ENCODE peak calls at places on chromosomes 12 and 14, in four cellular contexts. One of them, this sample, is unnamed.

GRCh38 chr14:54681819-54682261 is 114.9 kb downstream of the SAMD4A start:
- DNase-seq in uterus: no peak
- DNase-seq in tibial nerve: no peak
- DNase-seq in A549: no peak
- DNase-seq in this sample: no peak

GRCh38 chr12:57764662-57765002 is 2.2 kb downstream of the CYP27B1 start:
- DNase-seq in A549: no peak
- DNase-seq in uterus: no peak
- DNase-seq in tibial nerve: no peak
- DNase-seq in this sample: no peak

GRCh38 chr12:1059162-1059561 is 68.1 kb downstream of the ERC1 start:
- DNase-seq in A549: no peak
- DNase-seq in uterus: no peak
- DNase-seq in tibial nerve: no peak
- DNase-seq in this sample: no peak

GRCh38 chr12:84701966-84702365 is 210.6 kb downstream of the SLC6A15 start:
- DNase-seq in tibial nerve: no peak
- DNase-seq in A549: no peak
- DNase-seq in uterus: no peak
- DNase-seq in this sample: no peak

GRCh38 chr14:56224691-56225681 is 106.8 kb downstream of the PELI2 start:
- DNase-seq in uterus: no peak
- DNase-seq in A549: peak; percentile 83
- DNase-seq in tibial nerve: no peak
- DNase-seq in this sample: no peak

GRCh38 chr14:52349731-52350130 is 35.6 kb downstream of the PTGER2 start:
- DNase-seq in uterus: no peak
- DNase-seq in A549: no peak
- DNase-seq in tibial nerve: no peak
- DNase-seq in this sample: no peak

GRCh38 chr12:120903382-120903817 is 758 bp downstream of the SPPL3 start:
- DNase-seq in tibial nerve: peak; percentile 23
- DNase-seq in uterus: peak; percentile 38
- DNase-seq in A549: peak; percentile 40
- DNase-seq in this sample: peak; percentile 69

GRCh38 chr12:73486256-73486655 is 1051.4 kb upstream of the ATXN7L3B start:
- DNase-seq in uterus: no peak
- DNase-seq in tibial nerve: no peak
- DNase-seq in A549: no peak
- DNase-seq in this sample: no peak

GRCh38 chr12:3032770-3033537 is 44.2 kb upstream of the TSPAN9 start:
- DNase-seq in uterus: no peak
- DNase-seq in tibial nerve: no peak
- DNase-seq in A549: no peak
- DNase-seq in this sample: no peak

GRCh38 chr12:119328111-119328510 is 6.4 kb upstream of the CCDC60 start:
- DNase-seq in tibial nerve: no peak
- DNase-seq in A549: peak; percentile 43
- DNase-seq in uterus: no peak
- DNase-seq in this sample: no peak

GRCh38 chr12:93886533-93887511 is 209.6 kb downstream of the CRADD start:
- DNase-seq in uterus: no peak
- DNase-seq in tibial nerve: no peak
- DNase-seq in A549: no peak
- DNase-seq in this sample: no peak

GRCh38 chr12:44377443-44378160 is 498.5 kb downstream of the NELL2 start:
- DNase-seq in tibial nerve: no peak
- DNase-seq in A549: no peak
- DNase-seq in uterus: no peak
- DNase-seq in this sample: no peak

GRCh38 chr12:28065889-28066630 is 93.5 kb upstream of the PTHLH start:
- DNase-seq in uterus: no peak
- DNase-seq in A549: no peak
- DNase-seq in tibial nerve: no peak
- DNase-seq in this sample: no peak

GRCh38 chr14:22476882-22477281 is 112.1 kb downstream of the DAD1 start:
- DNase-seq in uterus: no peak
- DNase-seq in A549: no peak
- DNase-seq in tibial nerve: no peak
- DNase-seq in this sample: no peak

GRCh38 chr14:72738181-72738611 is 155.7 kb downstream of the DPF3 start:
- DNase-seq in A549: no peak
- DNase-seq in uterus: no peak
- DNase-seq in tibial nerve: no peak
- DNase-seq in this sample: no peak

GRCh38 chr14:75010472-75010871 is 7.8 kb downstream of the EIF2B2 start:
- DNase-seq in uterus: no peak
- DNase-seq in A549: no peak
- DNase-seq in tibial nerve: no peak
- DNase-seq in this sample: no peak

GRCh38 chr12:2586159-2587035 is 208.4 kb upstream of the FKBP4 start:
- DNase-seq in tibial nerve: no peak
- DNase-seq in uterus: no peak
- DNase-seq in A549: no peak
- DNase-seq in this sample: no peak

GRCh38 chr12:52870361-52871290 is 21.8 kb upstream of the KRT78 start:
- DNase-seq in A549: peak; percentile 83
- DNase-seq in tibial nerve: no peak
- DNase-seq in uterus: peak; percentile 35
- DNase-seq in this sample: peak; percentile 45

GRCh38 chr12:43307126-43307525 is 244.9 kb downstream of the ADAMTS20 start:
- DNase-seq in A549: no peak
- DNase-seq in uterus: no peak
- DNase-seq in tibial nerve: no peak
- DNase-seq in this sample: no peak

GRCh38 chr12:124324803-124325705 is 30.2 kb downstream of the RFLNA start:
- DNase-seq in uterus: no peak
- DNase-seq in tibial nerve: no peak
- DNase-seq in A549: no peak
- DNase-seq in this sample: no peak
- H3K4me3 ChIP-seq in uterus: no peak overlapping the region
- H3K4me3 ChIP-seq in tibial nerve: no peak overlapping the region
- H3K4me3 ChIP-seq in A549: no peak overlapping the region
- H3K4me3 ChIP-seq in this sample: no peak overlapping the region

GRCh38 chr12:6463211-6463610 is 7.3 kb downstream of the VAMP1 start:
- DNase-seq in tibial nerve: no peak
- DNase-seq in uterus: no peak
- DNase-seq in A549: no peak
- DNase-seq in this sample: no peak

GRCh38 chr12:6459004-6459337 is 7.1 kb downstream of the TAPBPL start:
- DNase-seq in uterus: no peak
- DNase-seq in tibial nerve: no peak
- DNase-seq in A549: no peak
- DNase-seq in this sample: no peak

GRCh38 chr12:6462234-6462995 is 8.1 kb downstream of the VAMP1 start:
- DNase-seq in tibial nerve: no peak
- DNase-seq in uterus: no peak
- DNase-seq in A549: no peak
- DNase-seq in this sample: peak; percentile 25

GRCh38 chr12:6461401-6462233 is 8.9 kb downstream of the VAMP1 start:
- DNase-seq in uterus: no peak
- DNase-seq in A549: no peak
- DNase-seq in tibial nerve: no peak
- DNase-seq in this sample: peak; percentile 80

GRCh38 chr12:6460751-6461371 is 9.0 kb downstream of the TAPBPL start:
- DNase-seq in uterus: no peak
- DNase-seq in tibial nerve: no peak
- DNase-seq in A549: no peak
- DNase-seq in this sample: no peak
- H3K4me1 ChIP-seq in uterus: no peaks in the 10 kb centered on the region
- H3K4me1 ChIP-seq in tibial nerve: no peaks in the 10 kb centered on the region
- H3K4me1 ChIP-seq in A549: peaks cover 5% of the 10 kb centered on the region
- H3K4me1 ChIP-seq in this sample: peaks cover 63% of the 10 kb centered on the region

DNA sequence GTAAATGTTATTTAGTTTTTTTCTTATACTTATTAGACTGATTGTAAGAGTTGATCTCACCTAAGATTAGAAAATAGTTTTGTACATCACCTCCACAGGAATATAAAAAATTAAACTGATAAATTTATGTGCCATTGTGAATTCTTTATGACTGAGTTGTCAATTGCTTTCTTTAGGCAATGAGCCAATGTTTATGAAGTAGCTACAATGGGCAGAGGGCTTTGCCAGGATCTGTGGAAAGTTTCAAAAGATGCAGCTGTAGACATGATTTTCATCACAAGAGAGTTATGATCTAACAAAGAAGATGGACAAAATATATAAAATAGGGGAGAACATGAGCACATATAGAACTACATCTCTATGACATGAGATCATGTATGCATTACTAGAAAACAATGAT is 55.3 kb upstream of the E2F7 start:
- DNase-seq in uterus: no peak
- DNase-seq in A549: no peak
- DNase-seq in tibial nerve: no peak
- DNase-seq in this sample: no peak
- H3K27ac ChIP-seq in uterus: no peak overlapping the region
- H3K27ac ChIP-seq in A549: no peak overlapping the region
- H3K27ac ChIP-seq in tibial nerve: no peak overlapping the region
- H3K27ac ChIP-seq in this sample: no peak overlapping the region

GRCh38 chr12:47207005-47207717 is 127.4 kb upstream of the AMIGO2 start:
- DNase-seq in A549: no peak
- DNase-seq in uterus: no peak
- DNase-seq in tibial nerve: no peak
- DNase-seq in this sample: peak; percentile 41
- H3K4me3 ChIP-seq in A549: no peak overlapping the region
- H3K4me3 ChIP-seq in uterus: no peak overlapping the region
- H3K4me3 ChIP-seq in tibial nerve: no peak overlapping the region
- H3K4me3 ChIP-seq in this sample: peak overlapping the region; percentile 46

GRCh38 chr12:125538800-125539199 is 473.6 kb downstream of the AACS start:
- DNase-seq in A549: no peak
- DNase-seq in tibial nerve: no peak
- DNase-seq in uterus: no peak
- DNase-seq in this sample: no peak

GRCh38 chr12:125544979-125545378 is 479.7 kb downstream of the AACS start:
- DNase-seq in tibial nerve: no peak
- DNase-seq in uterus: no peak
- DNase-seq in A549: no peak
- DNase-seq in this sample: no peak

GRCh38 chr12:125540580-125541204 is 475.5 kb downstream of the AACS start:
- DNase-seq in A549: no peak
- DNase-seq in uterus: no peak
- DNase-seq in tibial nerve: no peak
- DNase-seq in this sample: no peak
- H3K4me1 ChIP-seq in A549: no peaks in the 10 kb centered on the region
- H3K4me1 ChIP-seq in uterus: no peaks in the 10 kb centered on the region
- H3K4me1 ChIP-seq in tibial nerve: no peaks in the 10 kb centered on the region
- H3K4me1 ChIP-seq in this sample: no peaks in the 10 kb centered on the region

GRCh38 chr12:122725452-122725851 is 5.2 kb downstream of the HCAR1 start:
- DNase-seq in tibial nerve: no peak
- DNase-seq in uterus: no peak
- DNase-seq in A549: no peak
- DNase-seq in this sample: no peak

GRCh38 chr12:122726056-122726558 is 4.5 kb downstream of the HCAR1 start:
- DNase-seq in A549: peak; percentile 24
- DNase-seq in tibial nerve: no peak
- DNase-seq in uterus: no peak
- DNase-seq in this sample: no peak

GRCh38 chr12:122724641-122725243 is 5.9 kb downstream of the HCAR1 start:
- DNase-seq in uterus: no peak
- DNase-seq in tibial nerve: no peak
- DNase-seq in A549: no peak
- DNase-seq in this sample: no peak

GRCh38 chr12:122721057-122721545 is 4.5 kb upstream of the HCAR3 start:
- DNase-seq in A549: no peak
- DNase-seq in uterus: no peak
- DNase-seq in tibial nerve: no peak
- DNase-seq in this sample: no peak

GRCh38 chr12:122722347-122722746 is 5.7 kb upstream of the HCAR3 start:
- DNase-seq in A549: no peak
- DNase-seq in uterus: no peak
- DNase-seq in tibial nerve: no peak
- DNase-seq in this sample: no peak
- H3K27ac ChIP-seq in A549: no peak overlapping the region
- H3K27ac ChIP-seq in uterus: no peak overlapping the region
- H3K27ac ChIP-seq in tibial nerve: peak overlapping the region; percentile 7
- H3K27ac ChIP-seq in this sample: no peak overlapping the region